ENCODE peak calls at places on chromosome 1, in seven cellular contexts. K, X, Q, Z, N, O and L are unnamed samples.

GRCh38 chr1:31701137-31701736 is 2.6 kb downstream of the COL16A1 start:
- DNase-seq in O (peak; percentile 91), Z (peak; percentile 74), X (peak; percentile 97), Q (no peak), N (peak; percentile 94), K (no peak), L (peak; percentile 58)

GRCh38 chr1:20366766-20367602 is 76.3 kb downstream of the VWA5B1 start:
- DNase-seq in Q (no peak), Z (peak; percentile 46), X (peak; percentile 23), K (no peak), N (no peak), O (peak; percentile 60), L (no peak)

GRCh38 chr1:23594927-23595353 is 35.6 kb upstream of the ID3 start:
- DNase-seq in Z (no peak), O (no peak), X (no peak), K (no peak), Q (no peak), N (no peak), L (no peak)

GRCh38 chr1:33578557-33579448 is 106.4 kb downstream of the ZSCAN20 start:
- DNase-seq in N (no peak), X (no peak), Q (no peak), K (no peak), Z (no peak), O (no peak), L (no peak)

GRCh38 chr1:2583331-2583791 is 3.2 kb upstream of the PRXL2B start:
- DNase-seq in X (no peak), N (no peak), Z (no peak), Q (no peak), O (no peak), K (no peak), L (no peak)

GRCh38 chr1:83998205-83998598 is 730 bp downstream of the TTLL7 start:
- DNase-seq in N (no peak), K (no peak), Q (no peak), Z (no peak), O (no peak), X (peak; percentile 22), L (no peak)

GRCh38 chr1:162213281-162213909 is 143.9 kb downstream of the NOS1AP start:
- DNase-seq in N (no peak), X (peak; percentile 23), O (peak; percentile 68), K (no peak), Z (peak; percentile 31), Q (no peak), L (peak; percentile 75)

GRCh38 chr1:16296643-16297042 is 55.6 kb downstream of the FBXO42 start:
- DNase-seq in Z (no peak), K (no peak), Q (no peak), O (no peak), N (no peak), X (no peak), L (no peak)

GRCh38 chr1:204314893-204315735 is 44.6 kb downstream of the PLEKHA6 start:
- DNase-seq in Q (no peak), X (no peak), O (no peak), K (no peak), N (no peak), Z (no peak), L (no peak)

GRCh38 chr1:201038537-201038936 is 15.0 kb upstream of the KIF21B start:
- DNase-seq in O (no peak), Q (no peak), K (no peak), X (no peak), Z (no peak), N (no peak), L (no peak)

GRCh38 chr1:185360714-185361113 is 43.7 kb upstream of the IVNS1ABP start:
- DNase-seq in Z (no peak), Q (no peak), O (no peak), X (peak; percentile 68), N (no peak), K (no peak), L (no peak)

GRCh38 chr1:108346137-108346536 is 102.3 kb upstream of the NBPF4 start:
- DNase-seq in Z (no peak), X (no peak), K (no peak), Q (no peak), N (no peak), O (no peak), L (no peak)